ENCODE peak calls at places on chromosomes 4 and X, in five cellular contexts. U is WTC11, E is HT-29, K is fibroblast of mammary gland, F is lung microvascular endothelial cell. B is an unnamed sample.

GRCh38 chr4:25670991-25671390 is 15.3 kb downstream of the SLC34A2 start:
- DNase-seq in F (no peak), E (no peak), U (no peak), K (no peak), B (no peak)

GRCh38 chr4:17605236-17605635 is 9.2 kb upstream of the MED28 start:
- DNase-seq in E (no peak), U (no peak), K (peak), F (no peak), B (no peak)

GRCh38 chrX:75291611-75292010 is 17.7 kb downstream of the UPRT start:
- DNase-seq in F (no peak), K (no peak), U (no peak), E (no peak), B (no peak)

GRCh38 chr4:79298027-79298426 is 27.8 kb downstream of the NAA11 start:
- DNase-seq in U (no peak), F (no peak), K (no peak), E (no peak), B (no peak)

GRCh38 chrX:100587846-100588245 is 3.1 kb downstream of the TNMD start:
- DNase-seq in K (peak), U (no peak), E (no peak), F (no peak), B (no peak)

GRCh38 chr4:181293541-181293940 is 949.7 kb upstream of the TENM3 start:
- DNase-seq in K (no peak), U (no peak), F (no peak), E (no peak), B (no peak)

GRCh38 chr4:146582864-146583263 is 55.8 kb upstream of the POU4F2 start:
- DNase-seq in U (no peak), F (no peak), E (peak), K (peak), B (peak)

GRCh38 chr4:189840356-189840755 is 100.3 kb upstream of the FRG1 start:
- DNase-seq in K (no peak), U (no peak), E (no peak), F (no peak), B (no peak)

GRCh38 chrX:133249659-133250058 is 31.5 kb upstream of the TFDP3 start:
- DNase-seq in K (peak), F (peak), E (peak), U (no peak), B (peak)

GRCh38 chr4:56958111-56958517 is 19.3 kb downstream of the NOA1 start:
- DNase-seq in F (peak), U (no peak), E (no peak), K (peak), B (peak)

GRCh38 chr4:54274786-54275503 is 45.9 kb downstream of the PDGFRA start:
- DNase-seq in K (peak), U (no peak), E (no peak), F (no peak), B (no peak)

GRCh38 chrX:100926453-100926852 is 2.3 kb downstream of the XKRX start:
- DNase-seq in F (no peak), K (peak), E (no peak), U (no peak), B (no peak)

GRCh38 chrX:9379697-9380551 is 84.9 kb upstream of the TBL1X start:
- DNase-seq in E (peak), F (peak), K (peak), U (no peak), B (peak)

GRCh38 chr4:124666496-124666895 is 46.0 kb downstream of the ANKRD50 start:
- DNase-seq in U (no peak), K (no peak), E (no peak), F (no peak), B (no peak)

GRCh38 chr4:21819086-21819485 is 129.5 kb downstream of the KCNIP4 start:
- DNase-seq in U (no peak), E (no peak), F (no peak), K (peak), B (no peak)

GRCh38 chrX:49064735-49065134 is 5.9 kb downstream of the CCDC120 start:
- DNase-seq in E (no peak), K (no peak), U (no peak), F (no peak), B (no peak)

GRCh38 chr4:164021947-164022346 is 527.5 kb downstream of the TMA16 start:
- DNase-seq in U (no peak), K (no peak), E (no peak), F (no peak), B (no peak)

GRCh38 chrX:40105016-40105790 is 7.4 kb upstream of the BCOR start:
- DNase-seq in K (no peak), E (peak), F (peak), U (no peak), B (peak)

GRCh38 chr4:41080964-41081363 is 133.4 kb downstream of the APBB2 start:
- DNase-seq in K (no peak), E (no peak), U (no peak), F (no peak), B (no peak)

GRCh38 chr4:3405176-3405575 is 36.6 kb upstream of the HGFAC start:
- DNase-seq in F (no peak), K (no peak), E (no peak), U (no peak), B (no peak)

GRCh38 chr4:8607603-8608481 is 15.3 kb downstream of the CPZ start:
- DNase-seq in U (peak), K (no peak), E (no peak), F (peak), B (no peak)

GRCh38 chr4:10096201-10096975 is 20.2 kb downstream of the WDR1 start:
- DNase-seq in F (peak), K (peak), U (no peak), E (no peak), B (peak)

GRCh38 chrX:70324326-70324725 is 34.4 kb downstream of the KIF4A start:
- DNase-seq in U (no peak), K (no peak), E (no peak), F (no peak), B (no peak)

GRCh38 chr4:117447925-117448324 is 362.5 kb upstream of the TRAM1L1 start:
- DNase-seq in E (peak), K (no peak), F (no peak), U (peak), B (no peak)

GRCh38 chr4:15654556-15655222 is 468 bp downstream of the FBXL5 start:
- DNase-seq in E (peak), U (peak), K (peak), F (peak), B (peak)

GRCh38 chr4:48360285-48360965 is 19.1 kb downstream of the SLAIN2 start:
- DNase-seq in K (peak), U (no peak), F (peak), E (no peak), B (peak)

GRCh38 chr4:3302786-3303444 is 10.1 kb downstream of the RGS12 start:
- DNase-seq in E (no peak), K (no peak), U (peak), F (no peak), B (no peak)

GRCh38 chr4:70958681-70959080 is 34.8 kb upstream of the DCK start:
- DNase-seq in K (peak), E (no peak), U (no peak), F (no peak), B (no peak)

GRCh38 chr4:44912980-44913379 is 186.6 kb upstream of the GNPDA2 start:
- DNase-seq in U (no peak), E (no peak), K (no peak), F (no peak), B (no peak)